ENCODE peak calls at places on chromosomes 6 and 20, in four cellular contexts. X is AG08396, V is PC-3, F is skeletal muscle cell. D is an unnamed sample.

GRCh38 chr6:126444874-126445273 is 105.0 kb downstream of the CENPW start:
- DNase-seq in F (peak), X (peak), V (no peak), D (no peak)

GRCh38 chr6:4603291-4603690 is 172.9 kb upstream of the CDYL start:
- DNase-seq in F (peak), X (no peak), V (peak), D (no peak)

GRCh38 chr20:23047738-23048214 is 1.7 kb downstream of the THBD start:
- DNase-seq in X (no peak), F (no peak), V (no peak), D (no peak)

GRCh38 chr6:127385668-127386385 is 42.4 kb upstream of the ECHDC1 start:
- DNase-seq in F (no peak), X (no peak), V (no peak), D (no peak)

GRCh38 chr6:159074120-159074684 is 29.4 kb upstream of the TAGAP start:
- DNase-seq in V (peak), X (peak), F (peak), D (no peak)

GRCh38 chr20:50758469-50758868 is 27.1 kb downstream of the PARD6B start:
- DNase-seq in X (no peak), V (no peak), F (no peak), D (no peak)

GRCh38 chr20:31719644-31720485 is 2.8 kb downstream of the BCL2L1 start:
- DNase-seq in F (no peak), X (no peak), V (peak), D (no peak)

GRCh38 chr20:16158090-16158975 is 414.9 kb downstream of the KIF16B start:
- DNase-seq in X (no peak), F (no peak), V (no peak), D (no peak)

GRCh38 chr20:46588532-46589509 is 38.4 kb upstream of the OCSTAMP start:
- DNase-seq in X (no peak), V (no peak), F (no peak), D (peak)

GRCh38 chr6:121694389-121695185 is 259.1 kb downstream of the GJA1 start:
- DNase-seq in F (no peak), X (no peak), V (no peak), D (no peak)

GRCh38 chr6:134090591-134090990 is 38.2 kb upstream of the SLC2A12 start:
- DNase-seq in X (no peak), V (no peak), F (no peak), D (no peak)

GRCh38 chr20:17806739-17807441 is 107.1 kb downstream of the BANF2 start:
- DNase-seq in V (no peak), F (peak), X (peak), D (no peak)

GRCh38 chr20:21102252-21102609 is 3.9 kb downstream of the LINC00237 start:
- DNase-seq in X (peak), V (no peak), F (no peak), D (no peak)

GRCh38 chr20:63643966-63644365 is 9.3 kb downstream of the STMN3 start:
- DNase-seq in X (no peak), V (no peak), F (no peak), D (no peak)

GRCh38 chr20:55094353-55094861 is 619.0 kb downstream of the DOK5 start:
- DNase-seq in V (no peak), X (no peak), F (no peak), D (no peak)

GRCh38 chr20:58890073-58890453 is 37.5 kb downstream of the GNAS start:
- DNase-seq in V (no peak), F (no peak), X (no peak), D (no peak)

GRCh38 chr20:35768731-35769664 is 2.8 kb upstream of the PHF20 start:
- DNase-seq in V (peak), F (peak), X (peak), D (peak)

GRCh38 chr20:32980990-32981389 is 23.2 kb downstream of the SUN5 start:
- DNase-seq in F (no peak), V (no peak), X (no peak), D (no peak)

GRCh38 chr6:9999806-10000205 is 415.1 kb downstream of the TFAP2A start:
- DNase-seq in V (no peak), F (no peak), X (no peak), D (no peak)

GRCh38 chr20:62620624-62621023 is 21.7 kb upstream of the SLCO4A1 start:
- DNase-seq in V (no peak), X (no peak), F (no peak), D (no peak)

GRCh38 chr6:10513544-10513943 is 7.6 kb upstream of the GCNT2 start:
- DNase-seq in V (no peak), X (no peak), F (no peak), D (no peak)

GRCh38 chr20:45725134-45725533 is 3.0 kb downstream of the SPINT4 start:
- DNase-seq in F (no peak), X (no peak), V (no peak), D (no peak)

GRCh38 chr6:3159805-3160781 is 2.7 kb upstream of the TUBB2A start:
- DNase-seq in X (no peak), F (no peak), V (peak), D (no peak)

GRCh38 chr6:7050911-7051779 is 56.6 kb upstream of the RREB1 start:
- DNase-seq in F (peak), X (peak), V (peak), D (no peak)

GRCh38 chr6:126052485-126052884 is 66.1 kb downstream of the TRMT11 start:
- DNase-seq in X (no peak), F (no peak), V (no peak), D (no peak)

GRCh38 chr6:15405111-15405510 is 159.2 kb downstream of the JARID2 start:
- DNase-seq in X (no peak), V (no peak), F (no peak), D (no peak)

GRCh38 chr20:14312001-14312400 is 25.4 kb downstream of the FLRT3 start:
- DNase-seq in X (no peak), V (peak), F (no peak), D (no peak)

GRCh38 chr6:144647971-144648651 is 363.0 kb downstream of the UTRN start:
- DNase-seq in F (no peak), V (no peak), X (no peak), D (no peak)

GRCh38 chr6:157139054-157139708 is 184.1 kb downstream of the TMEM242 start:
- DNase-seq in F (no peak), X (no peak), V (peak), D (no peak)

GRCh38 chr20:7836076-7836475 is 104.2 kb downstream of the HAO1 start:
- DNase-seq in F (no peak), V (no peak), X (no peak), D (no peak)

GRCh38 chr6:47071681-47072080 is 29.5 kb upstream of the ADGRF1 start:
- DNase-seq in V (no peak), X (no peak), F (no peak), D (no peak)

GRCh38 chr20:64104667-64105451 is 2.5 kb downstream of the NPBWR2 start:
- DNase-seq in X (no peak), V (no peak), F (no peak), D (no peak)

GRCh38 chr6:110341671-110342304 is 16.4 kb downstream of the METTL24 start:
- DNase-seq in V (peak), F (no peak), X (peak), D (no peak)

GRCh38 chr20:46657618-46658017 is 6.4 kb upstream of the SLC13A3 start:
- DNase-seq in X (no peak), F (no peak), V (no peak), D (no peak)

GRCh38 chr20:25675161-25675560 is 21.5 kb downstream of the ZNF337 start:
- DNase-seq in V (no peak), X (no peak), F (no peak), D (no peak)

GRCh38 chr20:43938932-43939761 is 24.5 kb downstream of the TOX2 start:
- DNase-seq in V (peak), X (peak), F (peak), D (no peak)

GRCh38 chr6:107658920-107659879 is 164.9 kb downstream of the SCML4 start:
- DNase-seq in V (peak), X (no peak), F (no peak), D (no peak)

GRCh38 chr20:11140359-11140758 is 466.6 kb upstream of the JAG1 start:
- DNase-seq in X (no peak), V (peak), F (peak), D (no peak)

D was measured in NK-92 treated with Interleukin-12 subunit alpha and Interleukin-12 subunit beta, amount 100 ng/mL, for 24 hours.